ENCODE peak calls at places on chromosomes 3 and 15, in ten cellular contexts. F is RPMI8226; X is cerebellar nuclear complex; H is EH; E is AG08396; V is mammary epithelial cell; Z is fibroblast of gingiva; A is T-helper 17 cell; G is naive thymus-derived CD8-positive, alpha-beta T cell; I is activated effector memory CD4-positive, alpha-beta T cell treated with Interleukin-2 at 50 U/mL for 16 hours. T is an unnamed sample.

GRCh38 chr3:197035577-197035976 is 6.0 kb upstream of the MELTF start:
- DNase-seq in F (no peak), X (no peak), H (no peak), E (no peak), V (no peak), Z (no peak), A (no peak), G (no peak), I (no peak), T (no peak)

GRCh38 chr15:43932907-43933306 is 106.1 kb downstream of the WDR76 start:
- DNase-seq in F (no peak), X (no peak), H (no peak), E (no peak), V (no peak), Z (no peak), A (no peak), G (no peak), I (no peak), T (no peak)

GRCh38 chr3:158313344-158313927 is 203.5 kb downstream of the RSRC1 start:
- DNase-seq in F (peak), X (no peak), H (peak), E (no peak), V (peak), Z (peak), A (no peak), G (no peak), I (no peak), T (no peak)

GRCh38 chr3:157572559-157573270 is 69.5 kb upstream of the VEPH1 start:
- DNase-seq in F (peak), X (no peak), H (peak), E (peak), V (peak), Z (peak), A (no peak), G (no peak), I (no peak), T (peak)

GRCh38 chr3:72722930-72723726 is 125.1 kb downstream of the SHQ1 start:
- DNase-seq in F (no peak), X (no peak), H (peak), E (peak), V (peak), Z (peak), A (no peak), G (no peak), I (no peak), T (no peak)

GRCh38 chr3:82085356-82085755 is 323.9 kb upstream of the GBE1 start:
- DNase-seq in F (no peak), X (no peak), H (no peak), E (no peak), V (peak), Z (no peak), A (no peak), G (no peak), I (no peak), T (no peak)

GRCh38 chr3:115071611-115072010 is 75.5 kb downstream of the ZBTB20 start:
- DNase-seq in F (no peak), X (no peak), H (peak), E (peak), V (peak), Z (peak), A (no peak), G (no peak), I (no peak), T (peak)

GRCh38 chr15:98735304-98735703 is 87.0 kb downstream of the IGF1R start:
- DNase-seq in F (no peak), X (no peak), H (no peak), E (no peak), V (no peak), Z (no peak), A (no peak), G (no peak), I (no peak), T (no peak)

GRCh38 chr3:4821975-4822374 is 157.3 kb upstream of the BHLHE40 start:
- DNase-seq in F (no peak), X (no peak), H (no peak), E (no peak), V (no peak), Z (no peak), A (peak), G (peak), I (peak), T (no peak)

GRCh38 chr3:157311633-157312365 is 124.9 kb upstream of the PTX3 start:
- DNase-seq in F (no peak), X (no peak), H (peak), E (peak), V (peak), Z (peak), A (no peak), G (no peak), I (no peak), T (no peak)

GRCh38 chr3:141153679-141153966 is 78.0 kb upstream of the PXYLP1 start:
- DNase-seq in F (no peak), X (no peak), H (no peak), E (no peak), V (no peak), Z (no peak), A (no peak), G (no peak), I (no peak), T (no peak)

T was measured in iPS-NIHi11.